ENCODE peak calls at places on chromosomes 6 and 20, in nine cellular contexts. One of them, this sample, is unnamed.
A peak's percentile ranks its signal among the peaks of the same experiment; 100 is the strongest.

GRCh38 chr6:30881987-30882763 is 2.1 kb upstream of the DDR1 start:
- DNase-seq in SJSA1: no peak
- DNase-seq in right atrium auricular region: no peak
- DNase-seq in AG04450: peak; percentile 34
- DNase-seq in Karpas-422: no peak
- DNase-seq in H1: no peak
- DNase-seq in stomach: no peak
- DNase-seq in GM23248: peak; percentile 14
- DNase-seq in mesenchymal stem cell: peak; percentile 64
- DNase-seq in this sample: peak; percentile 32

GRCh38 chr6:43570876-43571441 is 4.9 kb downstream of the XPO5 start:
- DNase-seq in SJSA1: no peak
- DNase-seq in right atrium auricular region: no peak
- DNase-seq in AG04450: no peak
- DNase-seq in Karpas-422: no peak
- DNase-seq in H1: no peak
- DNase-seq in stomach: no peak
- DNase-seq in GM23248: peak; percentile 20
- DNase-seq in mesenchymal stem cell: peak; percentile 55
- DNase-seq in this sample: no peak

GRCh38 chr20:19858972-19859371 is 100.9 kb downstream of the RIN2 start:
- DNase-seq in SJSA1: no peak
- DNase-seq in right atrium auricular region: no peak
- DNase-seq in AG04450: no peak
- DNase-seq in Karpas-422: no peak
- DNase-seq in H1: no peak
- DNase-seq in stomach: no peak
- DNase-seq in GM23248: peak; percentile 65
- DNase-seq in mesenchymal stem cell: peak; percentile 82
- DNase-seq in this sample: peak; percentile 29

GRCh38 chr6:19694697-19695096 is 142.5 kb upstream of the ID4 start:
- DNase-seq in SJSA1: no peak
- DNase-seq in right atrium auricular region: no peak
- DNase-seq in AG04450: no peak
- DNase-seq in Karpas-422: no peak
- DNase-seq in H1: no peak
- DNase-seq in stomach: no peak
- DNase-seq in GM23248: no peak
- DNase-seq in mesenchymal stem cell: no peak
- DNase-seq in this sample: no peak

GRCh38 chr6:7276199-7276524 is 36.8 kb downstream of the SSR1 start:
- DNase-seq in SJSA1: no peak
- DNase-seq in right atrium auricular region: no peak
- DNase-seq in AG04450: no peak
- DNase-seq in Karpas-422: no peak
- DNase-seq in H1: no peak
- DNase-seq in stomach: no peak
- DNase-seq in GM23248: no peak
- DNase-seq in mesenchymal stem cell: no peak
- DNase-seq in this sample: no peak

GRCh38 chr6:138107752-138108592 is 753 bp upstream of the PERP start:
- DNase-seq in SJSA1: no peak
- DNase-seq in right atrium auricular region: no peak
- DNase-seq in AG04450: no peak
- DNase-seq in Karpas-422: no peak
- DNase-seq in H1: no peak
- DNase-seq in stomach: peak; percentile 70
- DNase-seq in GM23248: no peak
- DNase-seq in mesenchymal stem cell: no peak
- DNase-seq in this sample: peak; percentile 92

GRCh38 chr6:30647039-30647801 is at the start of gene C6orf136:
- DNase-seq in SJSA1: peak; percentile 82
- DNase-seq in right atrium auricular region: no peak
- DNase-seq in AG04450: peak; percentile 84
- DNase-seq in Karpas-422: peak; percentile 97
- DNase-seq in H1: peak; percentile 90
- DNase-seq in stomach: peak; percentile 80
- DNase-seq in GM23248: peak; percentile 87
- DNase-seq in mesenchymal stem cell: peak; percentile 92
- DNase-seq in this sample: peak; percentile 75

GRCh38 chr6:133630651-133631050 is 258.3 kb upstream of the TCF21 start:
- DNase-seq in SJSA1: peak; percentile 11
- DNase-seq in right atrium auricular region: no peak
- DNase-seq in AG04450: no peak
- DNase-seq in Karpas-422: no peak
- DNase-seq in H1: no peak
- DNase-seq in stomach: no peak
- DNase-seq in GM23248: no peak
- DNase-seq in mesenchymal stem cell: no peak
- DNase-seq in this sample: no peak

GRCh38 chr6:138428943-138429616 is 25.1 kb downstream of the HEBP2 start:
- DNase-seq in SJSA1: peak; percentile 41
- DNase-seq in right atrium auricular region: no peak
- DNase-seq in AG04450: peak; percentile 41
- DNase-seq in Karpas-422: peak; percentile 77
- DNase-seq in H1: no peak
- DNase-seq in stomach: no peak
- DNase-seq in GM23248: peak; percentile 81
- DNase-seq in mesenchymal stem cell: peak; percentile 62
- DNase-seq in this sample: no peak

GRCh38 chr6:37624121-37624520 is 73.6 kb downstream of the MDGA1 start:
- DNase-seq in SJSA1: no peak
- DNase-seq in right atrium auricular region: no peak
- DNase-seq in AG04450: no peak
- DNase-seq in Karpas-422: no peak
- DNase-seq in H1: no peak
- DNase-seq in stomach: no peak
- DNase-seq in GM23248: no peak
- DNase-seq in mesenchymal stem cell: no peak
- DNase-seq in this sample: no peak

GRCh38 chr6:46606318-46606717 is 46.3 kb downstream of the CYP39A1 start:
- DNase-seq in SJSA1: no peak
- DNase-seq in right atrium auricular region: no peak
- DNase-seq in AG04450: no peak
- DNase-seq in Karpas-422: no peak
- DNase-seq in H1: no peak
- DNase-seq in stomach: no peak
- DNase-seq in GM23248: no peak
- DNase-seq in mesenchymal stem cell: no peak
- DNase-seq in this sample: no peak

GRCh38 chr20:42714298-42715141 is 475.2 kb downstream of the PTPRT start:
- DNase-seq in SJSA1: no peak
- DNase-seq in right atrium auricular region: no peak
- DNase-seq in AG04450: no peak
- DNase-seq in Karpas-422: peak; percentile 61
- DNase-seq in H1: no peak
- DNase-seq in stomach: no peak
- DNase-seq in GM23248: no peak
- DNase-seq in mesenchymal stem cell: no peak
- DNase-seq in this sample: no peak

DNA sequence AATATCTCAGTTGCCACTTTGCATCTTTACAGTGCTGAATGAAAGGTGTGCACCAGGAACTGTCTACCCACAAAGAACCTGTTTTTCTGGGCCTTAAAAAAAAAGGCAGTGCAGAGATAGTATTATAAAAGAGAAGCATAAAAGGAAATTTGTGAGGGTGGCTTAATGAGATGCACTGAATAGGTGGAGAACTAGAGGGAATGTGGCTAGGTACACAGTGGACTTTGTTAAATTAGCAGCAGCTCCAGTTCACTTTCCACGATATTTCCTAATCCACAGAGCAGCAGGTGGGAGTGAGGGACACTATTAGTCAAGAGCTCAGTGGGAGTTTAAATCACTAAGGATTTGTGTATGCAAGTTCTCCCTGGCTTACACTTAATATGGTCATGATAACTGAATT is 38.8 kb downstream of the MAP7 start:
- DNase-seq in SJSA1: no peak
- DNase-seq in right atrium auricular region: no peak
- DNase-seq in AG04450: no peak
- DNase-seq in Karpas-422: no peak
- DNase-seq in H1: peak; percentile 8
- DNase-seq in stomach: no peak
- DNase-seq in GM23248: no peak
- DNase-seq in mesenchymal stem cell: no peak
- DNase-seq in this sample: no peak
- H3K4me3 ChIP-seq in SJSA1: no peak overlapping the region
- H3K4me3 ChIP-seq in right atrium auricular region: no peak overlapping the region
- H3K4me3 ChIP-seq in AG04450: no peak overlapping the region
- H3K4me3 ChIP-seq in Karpas-422: no peak overlapping the region
- H3K4me3 ChIP-seq in H1: no peak overlapping the region
- H3K4me3 ChIP-seq in stomach: no peak overlapping the region
- H3K4me3 ChIP-seq in GM23248: no peak overlapping the region
- H3K4me3 ChIP-seq in mesenchymal stem cell: no peak overlapping the region
- H3K4me3 ChIP-seq in this sample: no peak overlapping the region

DNA sequence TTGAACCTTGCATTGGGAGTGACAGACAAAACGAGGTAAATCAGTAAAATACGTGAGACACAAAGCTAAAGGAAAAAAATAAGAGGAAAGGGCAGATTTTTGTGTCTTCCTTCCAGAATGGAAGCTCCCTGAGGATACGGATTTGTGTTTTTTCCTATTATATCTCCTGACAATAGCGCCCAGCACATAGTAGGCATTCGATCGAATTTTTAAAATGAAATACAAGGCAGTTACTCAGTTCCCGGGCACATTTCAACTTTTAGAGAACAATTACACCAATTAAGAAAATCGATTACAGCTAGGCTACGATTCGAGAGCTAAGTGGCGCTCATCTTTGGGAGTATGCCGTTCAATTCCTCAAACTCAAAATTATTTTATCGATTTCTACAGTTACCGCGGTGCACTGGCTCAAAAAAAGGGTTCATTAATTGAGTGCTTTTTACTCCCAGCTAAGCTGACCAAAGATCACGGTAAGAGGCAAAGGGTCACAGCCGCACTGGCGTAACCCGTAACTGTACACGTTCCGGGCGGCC is 443 bp downstream of the RMND1 start:
- DNase-seq in SJSA1: no peak
- DNase-seq in right atrium auricular region: no peak
- DNase-seq in AG04450: no peak
- DNase-seq in Karpas-422: no peak
- DNase-seq in H1: no peak
- DNase-seq in stomach: no peak
- DNase-seq in GM23248: no peak
- DNase-seq in mesenchymal stem cell: no peak
- DNase-seq in this sample: no peak
- H3K27ac ChIP-seq in SJSA1: peak overlapping the region; percentile 0
- H3K27ac ChIP-seq in right atrium auricular region: peak overlapping the region; percentile 97
- H3K27ac ChIP-seq in AG04450: peak overlapping the region; percentile 68
- H3K27ac ChIP-seq in Karpas-422: peak overlapping the region; percentile 40
- H3K27ac ChIP-seq in H1: peak overlapping the region; percentile 72
- H3K27ac ChIP-seq in stomach: peak overlapping the region; percentile 97
- H3K27ac ChIP-seq in GM23248: peak overlapping the region; percentile 54
- H3K27ac ChIP-seq in mesenchymal stem cell: peak overlapping the region; percentile 89
- H3K27ac ChIP-seq in this sample: peak overlapping the region; percentile 96

GRCh38 chr6:28383235-28384142 is 16.1 kb downstream of the ZSCAN12 start:
- DNase-seq in SJSA1: no peak
- DNase-seq in right atrium auricular region: peak; percentile 91
- DNase-seq in AG04450: peak; percentile 65
- DNase-seq in Karpas-422: peak; percentile 27
- DNase-seq in H1: peak; percentile 94
- DNase-seq in stomach: peak; percentile 88
- DNase-seq in GM23248: peak; percentile 83
- DNase-seq in mesenchymal stem cell: peak; percentile 92
- DNase-seq in this sample: peak; percentile 92
- H3K4me3 ChIP-seq in SJSA1: no peak overlapping the region
- H3K4me3 ChIP-seq in right atrium auricular region: peak overlapping the region; percentile 38
- H3K4me3 ChIP-seq in AG04450: peak overlapping the region; percentile 57
- H3K4me3 ChIP-seq in Karpas-422: no peak overlapping the region
- H3K4me3 ChIP-seq in H1: peak overlapping the region; percentile 56
- H3K4me3 ChIP-seq in stomach: peak overlapping the region; percentile 54
- H3K4me3 ChIP-seq in GM23248: peak overlapping the region; percentile 74
- H3K4me3 ChIP-seq in mesenchymal stem cell: peak overlapping the region; percentile 75
- H3K4me3 ChIP-seq in this sample: peak overlapping the region; percentile 49

GRCh38 chr6:107496041-107496440 is 6.1 kb downstream of the SOBP start:
- DNase-seq in SJSA1: no peak
- DNase-seq in right atrium auricular region: no peak
- DNase-seq in AG04450: no peak
- DNase-seq in Karpas-422: peak; percentile 53
- DNase-seq in H1: no peak
- DNase-seq in stomach: no peak
- DNase-seq in GM23248: no peak
- DNase-seq in mesenchymal stem cell: peak; percentile 17
- DNase-seq in this sample: no peak

GRCh38 chr6:107495196-107495643 is 5.3 kb downstream of the SOBP start:
- DNase-seq in SJSA1: no peak
- DNase-seq in right atrium auricular region: no peak
- DNase-seq in AG04450: no peak
- DNase-seq in Karpas-422: no peak
- DNase-seq in H1: no peak
- DNase-seq in stomach: no peak
- DNase-seq in GM23248: peak; percentile 50
- DNase-seq in mesenchymal stem cell: peak; percentile 70
- DNase-seq in this sample: no peak

GRCh38 chr6:107491059-107491609 is 1.2 kb downstream of the SOBP start:
- DNase-seq in SJSA1: peak; percentile 30
- DNase-seq in right atrium auricular region: peak; percentile 78
- DNase-seq in AG04450: no peak
- DNase-seq in Karpas-422: peak; percentile 60
- DNase-seq in H1: peak; percentile 79
- DNase-seq in stomach: peak; percentile 57
- DNase-seq in GM23248: peak; percentile 73
- DNase-seq in mesenchymal stem cell: peak; percentile 65
- DNase-seq in this sample: peak; percentile 32

GRCh38 chr6:107491791-107492674 is 2.1 kb downstream of the SOBP start:
- DNase-seq in SJSA1: no peak
- DNase-seq in right atrium auricular region: peak; percentile 67
- DNase-seq in AG04450: no peak
- DNase-seq in Karpas-422: peak; percentile 45
- DNase-seq in H1: no peak
- DNase-seq in stomach: no peak
- DNase-seq in GM23248: peak; percentile 72
- DNase-seq in mesenchymal stem cell: peak; percentile 16
- DNase-seq in this sample: no peak

GRCh38 chr6:107493158-107494057 is 3.5 kb downstream of the SOBP start:
- DNase-seq in SJSA1: no peak
- DNase-seq in right atrium auricular region: no peak
- DNase-seq in AG04450: peak; percentile 38
- DNase-seq in Karpas-422: no peak
- DNase-seq in H1: no peak
- DNase-seq in stomach: peak; percentile 57
- DNase-seq in GM23248: peak; percentile 24
- DNase-seq in mesenchymal stem cell: peak; percentile 83
- DNase-seq in this sample: no peak
- H3K27ac ChIP-seq in SJSA1: no peak overlapping the region
- H3K27ac ChIP-seq in right atrium auricular region: peak overlapping the region; percentile 91
- H3K27ac ChIP-seq in AG04450: peak overlapping the region; percentile 43
- H3K27ac ChIP-seq in Karpas-422: peak overlapping the region; percentile 84
- H3K27ac ChIP-seq in H1: no peak overlapping the region
- H3K27ac ChIP-seq in stomach: peak overlapping the region; percentile 82
- H3K27ac ChIP-seq in GM23248: no peak overlapping the region
- H3K27ac ChIP-seq in mesenchymal stem cell: no peak overlapping the region
- H3K27ac ChIP-seq in this sample: peak overlapping the region; percentile 36

This sample was measured in colonic mucosa.